ENCODE peak calls at places on chromosomes 1 and 21, in seven cellular contexts. O is AG09319, G is GM20000, J is endodermal cell, A is esophagus squamous epithelium, D is NB4, V is GM06990. U is an unnamed sample.

GRCh38 chr1:19678493-19678892 is 13.8 kb downstream of the HTR6 start:
- DNase-seq in O (no peak), G (no peak), J (no peak), A (no peak), D (no peak), V (no peak), U (no peak)

GRCh38 chr1:29258974-29259801 is 22.9 kb downstream of the PTPRU start:
- DNase-seq in O (no peak), G (no peak), J (peak), A (no peak), D (peak), V (no peak), U (peak)

GRCh38 chr21:32940079-32941014 is 85.4 kb upstream of the OLIG2 start:
- DNase-seq in O (peak), G (peak), J (peak), A (no peak), D (peak), V (no peak), U (peak)

GRCh38 chr1:16187748-16188401 is 24.6 kb downstream of the ARHGEF19 start:
- DNase-seq in O (no peak), G (peak), J (peak), A (no peak), D (peak), V (peak), U (peak)

GRCh38 chr1:10663668-10664035 is 132.8 kb downstream of the CASZ1 start:
- DNase-seq in O (no peak), G (no peak), J (peak), A (no peak), D (no peak), V (no peak), U (peak)

GRCh38 chr1:198359024-198359653 is 181.3 kb downstream of the ATP6V1G3 start:
- DNase-seq in O (no peak), G (no peak), J (no peak), A (no peak), D (peak), V (no peak), U (no peak)

GRCh38 chr1:54436826-54437225 is 30.6 kb upstream of the SSBP3 start:
- DNase-seq in O (no peak), G (no peak), J (no peak), A (no peak), D (no peak), V (no peak), U (no peak)

GRCh38 chr21:27225142-27225541 is 258.3 kb upstream of the ADAMTS5 start:
- DNase-seq in O (no peak), G (no peak), J (no peak), A (no peak), D (no peak), V (no peak), U (no peak)

GRCh38 chr1:18794561-18794960 is 64.9 kb downstream of the TAS1R2 start:
- DNase-seq in O (no peak), G (no peak), J (peak), A (no peak), D (no peak), V (no peak), U (no peak)

GRCh38 chr1:1626207-1627141 is 5.5 kb upstream of the MMP23B start:
- DNase-seq in O (no peak), G (no peak), J (no peak), A (no peak), D (no peak), V (peak), U (no peak)

GRCh38 chr21:36572091-36572490 is 92.2 kb upstream of the CLDN14 start:
- DNase-seq in O (no peak), G (no peak), J (no peak), A (no peak), D (no peak), V (no peak), U (no peak)

GRCh38 chr1:112722601-112723510 is 7.7 kb upstream of the PPM1J start:
- DNase-seq in O (no peak), G (no peak), J (peak), A (no peak), D (no peak), V (no peak), U (peak)

GRCh38 chr1:156445789-156446263 is 54.7 kb downstream of the MEF2D start:
- DNase-seq in O (peak), G (peak), J (peak), A (no peak), D (peak), V (peak), U (peak)

GRCh38 chr1:210291786-210292275 is 36.9 kb upstream of the HHAT start:
- DNase-seq in O (peak), G (no peak), J (no peak), A (no peak), D (no peak), V (no peak), U (no peak)

GRCh38 chr1:52355436-52355835 is 10.6 kb downstream of the CC2D1B start:
- DNase-seq in O (no peak), G (no peak), J (no peak), A (no peak), D (no peak), V (no peak), U (no peak)

GRCh38 chr1:119587328-119587727 is 60.7 kb downstream of the ZNF697 start:
- DNase-seq in O (no peak), G (no peak), J (no peak), A (no peak), D (no peak), V (no peak), U (no peak)

GRCh38 chr1:177983087-177983823 is 13.4 kb upstream of the SEC16B start:
- DNase-seq in O (no peak), G (no peak), J (no peak), A (no peak), D (no peak), V (no peak), U (no peak)

GRCh38 chr1:74610961-74611360 is 62.6 kb downstream of the ERICH3 start:
- DNase-seq in O (no peak), G (no peak), J (no peak), A (no peak), D (no peak), V (no peak), U (no peak)

GRCh38 chr21:26939532-26940181 is 27.2 kb downstream of the ADAMTS5 start:
- DNase-seq in O (no peak), G (no peak), J (no peak), A (no peak), D (peak), V (no peak), U (no peak)

GRCh38 chr21:45506241-45506817 is 35.9 kb downstream of the SLC19A1 start:
- DNase-seq in O (no peak), G (no peak), J (peak), A (no peak), D (no peak), V (no peak), U (peak)

GRCh38 chr1:115437146-115437639 is 99.1 kb upstream of the NGF start:
- DNase-seq in O (no peak), G (no peak), J (no peak), A (no peak), D (no peak), V (no peak), U (no peak)

GRCh38 chr1:41657101-41657500 is 172.6 kb upstream of the EDN2 start:
- DNase-seq in O (no peak), G (no peak), J (peak), A (no peak), D (no peak), V (no peak), U (no peak)

GRCh38 chr1:41659159-41659495 is 174.6 kb upstream of the EDN2 start:
- DNase-seq in O (no peak), G (no peak), J (no peak), A (no peak), D (no peak), V (no peak), U (no peak)

GRCh38 chr1:41658444-41659158 is 174.1 kb upstream of the EDN2 start:
- DNase-seq in O (no peak), G (no peak), J (peak), A (no peak), D (peak), V (no peak), U (no peak)

GRCh38 chr1:41656088-41656487 is 171.6 kb upstream of the EDN2 start:
- DNase-seq in O (no peak), G (no peak), J (peak), A (no peak), D (peak), V (no peak), U (no peak)

GRCh38 chr1:41657679-41658078 is 173.2 kb upstream of the EDN2 start:
- DNase-seq in O (no peak), G (no peak), J (peak), A (no peak), D (no peak), V (no peak), U (no peak)
- TF ChIP-seq CTCF in O (no peak), G (no peak), J (peak), A (no peak), D (no peak), V (no peak), U (no peak)

DNA sequence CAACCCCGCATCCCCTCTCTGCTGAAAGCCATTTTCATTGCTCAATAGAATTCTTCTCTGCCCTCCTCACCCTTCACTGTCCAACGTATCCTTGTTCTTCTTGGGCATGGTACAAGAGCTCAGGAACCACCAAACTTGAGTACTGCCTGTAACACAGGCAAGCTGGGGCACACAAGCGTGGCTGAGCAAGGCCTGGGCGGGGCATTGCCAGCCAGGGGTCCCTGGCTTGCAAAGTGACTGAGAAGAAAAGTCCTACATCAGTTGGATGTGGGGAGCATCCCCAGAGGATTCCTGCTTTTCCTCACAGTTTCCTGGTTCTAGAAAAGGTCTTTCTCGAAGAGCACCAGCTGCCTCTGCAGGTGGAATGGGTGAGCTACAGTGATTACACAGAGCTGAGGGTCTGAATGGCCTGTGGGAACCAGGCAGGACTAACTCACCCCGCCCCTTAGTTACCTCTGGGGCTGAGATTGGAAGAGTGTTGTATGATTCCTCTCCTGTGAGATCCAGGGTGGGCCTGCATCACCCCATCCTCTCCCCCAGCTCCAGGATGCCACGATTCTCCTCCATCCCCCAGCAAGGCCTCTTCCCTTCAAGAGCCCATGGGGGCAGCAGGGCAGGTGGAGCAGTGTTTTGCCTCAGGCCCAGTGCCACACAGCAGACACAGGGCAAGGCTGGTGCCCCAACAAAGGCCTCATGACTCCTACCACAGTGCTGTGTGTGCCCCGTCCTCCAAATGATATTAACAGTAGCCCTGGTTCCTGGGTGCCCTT is 121.9 kb downstream of the MATN1 start:
- DNase-seq in O (no peak), G (no peak), J (peak), A (no peak), D (no peak), V (no peak), U (no peak)
- TF ChIP-seq CTCF in O (peak), G (no peak), J (peak), A (no peak), D (no peak), V (no peak), U (no peak)

GRCh38 chr1:43974443-43975248 is at the start of gene ATP6V0B:
- DNase-seq in O (peak), G (peak), J (peak), A (peak), D (peak), V (peak), U (peak)
- TF ChIP-seq CTCF in O (peak), G (no peak), J (peak), A (peak), D (no peak), V (no peak), U (no peak)

GRCh38 chr21:44434936-44435635 is 20.2 kb upstream of the LRRC3 start:
- DNase-seq in O (no peak), G (no peak), J (peak), A (no peak), D (no peak), V (no peak), U (no peak)

GRCh38 chr21:44432841-44433790 is 22.2 kb upstream of the LRRC3 start:
- DNase-seq in O (no peak), G (no peak), J (peak), A (no peak), D (no peak), V (no peak), U (no peak)

GRCh38 chr21:44433791-44434567 is 21.3 kb upstream of the LRRC3 start:
- DNase-seq in O (no peak), G (no peak), J (peak), A (no peak), D (no peak), V (no peak), U (no peak)

GRCh38 chr21:44436111-44436611 is 19.1 kb upstream of the LRRC3 start:
- DNase-seq in O (no peak), G (no peak), J (peak), A (no peak), D (no peak), V (no peak), U (no peak)

GRCh38 chr21:44434568-44434925 is 20.8 kb upstream of the LRRC3 start:
- DNase-seq in O (no peak), G (no peak), J (peak), A (no peak), D (no peak), V (no peak), U (no peak)
- TF ChIP-seq CTCF in O (no peak), G (no peak), J (no peak), A (no peak), D (no peak), V (no peak), U (no peak)

U was measured in nephron progenitor cell.